ENCODE peak calls at places on chromosome 10, in five cellular contexts. V is right cardiac atrium, D is PC-3, A is IMR-90, F is body of pancreas. G is an unnamed sample.

GRCh38 chr10:101047961-101048892 is 13.6 kb upstream of the KAZALD1 start:
- DNase-seq in V (no peak), D (no peak), A (no peak), F (no peak), G (no peak)

GRCh38 chr10:91592282-91593020 is 40.4 kb downstream of the PPP1R3C start:
- DNase-seq in V (peak), D (no peak), A (no peak), F (peak), G (no peak)

GRCh38 chr10:106078796-106079576 is 1085.5 kb downstream of the SORCS1 start:
- DNase-seq in V (no peak), D (peak), A (no peak), F (no peak), G (no peak)

GRCh38 chr10:93435621-93436385 is 46.3 kb downstream of the MYOF start:
- DNase-seq in V (no peak), D (no peak), A (peak), F (no peak), G (no peak)

GRCh38 chr10:56508562-56508961 is 147.5 kb upstream of the ZWINT start:
- DNase-seq in V (no peak), D (no peak), A (no peak), F (no peak), G (no peak)

GRCh38 chr10:75512534-75512933 is 81.1 kb downstream of the LRMDA start:
- DNase-seq in V (peak), D (peak), A (no peak), F (peak), G (no peak)

GRCh38 chr10:35640951-35641429 is 1.1 kb downstream of the FZD8 start:
- DNase-seq in V (peak), D (peak), A (peak), F (peak), G (no peak)

GRCh38 chr10:16777473-16778370 is 39.5 kb downstream of the RSU1 start:
- DNase-seq in V (no peak), D (peak), A (peak), F (no peak), G (no peak)

GRCh38 chr10:128867119-128867518 is 599.9 kb upstream of the MGMT start:
- DNase-seq in V (no peak), D (no peak), A (no peak), F (no peak), G (no peak)

GRCh38 chr10:70952446-70952845 is 64.1 kb upstream of the PCBD1 start:
- DNase-seq in V (no peak), D (no peak), A (no peak), F (no peak), G (no peak)

GRCh38 chr10:93403741-93404354 is 78.3 kb downstream of the MYOF start:
- DNase-seq in V (no peak), D (no peak), A (no peak), F (no peak), G (no peak)

GRCh38 chr10:47259521-47259920 is 40.5 kb upstream of the GDF10 start:
- DNase-seq in V (no peak), D (no peak), A (no peak), F (no peak), G (no peak)

GRCh38 chr10:33695536-33695935 is 361.1 kb upstream of the NRP1 start:
- DNase-seq in V (no peak), D (no peak), A (no peak), F (no peak), G (no peak)

GRCh38 chr10:119686465-119687191 is 35.4 kb downstream of the BAG3 start:
- DNase-seq in V (peak), D (peak), A (peak), F (peak), G (peak)

GRCh38 chr10:12241810-12242529 is 46.0 kb downstream of the CDC123 start:
- DNase-seq in V (peak), D (no peak), A (peak), F (no peak), G (no peak)

GRCh38 chr10:43647576-43647975 is 1.1 kb downstream of the ZNF32 start:
- DNase-seq in V (no peak), D (no peak), A (no peak), F (no peak), G (no peak)

GRCh38 chr10:97128851-97129186 is 56.9 kb downstream of the SLIT1 start:
- DNase-seq in V (no peak), D (no peak), A (no peak), F (no peak), G (no peak)

GRCh38 chr10:96513686-96514551 is at the start of gene TLL2:
- DNase-seq in V (peak), D (peak), A (peak), F (peak), G (peak)

GRCh38 chr10:122140941-122141623 is 130.0 kb upstream of the BTBD16 start:
- DNase-seq in V (peak), D (peak), A (peak), F (peak), G (no peak)

GRCh38 chr10:99775850-99776249 is 6.6 kb upstream of the ABCC2 start:
- DNase-seq in V (no peak), D (peak), A (peak), F (no peak), G (no peak)

GRCh38 chr10:132574288-132574687 is 36.7 kb downstream of the INPP5A start:
- DNase-seq in V (no peak), D (no peak), A (no peak), F (no peak), G (no peak)

GRCh38 chr10:78925800-78926319 is 142.9 kb upstream of the ZMIZ1 start:
- DNase-seq in V (no peak), D (peak), A (peak), F (no peak), G (no peak)

GRCh38 chr10:73892314-73893080 is 18.1 kb upstream of the CAMK2G start:
- DNase-seq in V (no peak), D (peak), A (peak), F (no peak), G (no peak)

GRCh38 chr10:67839957-67840356 is 2.0 kb upstream of the DNAJC12 start:
- DNase-seq in V (no peak), D (peak), A (peak), F (no peak), G (no peak)

GRCh38 chr10:123147635-123148413 is at the start of gene HMX2:
- DNase-seq in V (no peak), D (no peak), A (no peak), F (no peak), G (no peak)

GRCh38 chr10:1625731-1626130 is 111.6 kb downstream of the ADARB2 start:
- DNase-seq in V (no peak), D (no peak), A (no peak), F (no peak), G (no peak)

GRCh38 chr10:58513189-58514101 is 773 bp downstream of the BICC1 start:
- DNase-seq in V (peak), D (peak), A (peak), F (peak), G (no peak)

GRCh38 chr10:21191512-21191911 is 294.4 kb upstream of the NEBL start:
- DNase-seq in V (no peak), D (peak), A (no peak), F (no peak), G (no peak)

GRCh38 chr10:96873756-96874467 is 41.8 kb downstream of the LCOR start:
- DNase-seq in V (no peak), D (no peak), A (no peak), F (no peak), G (no peak)

GRCh38 chr10:71911296-71911954 is 52.8 kb upstream of the CHST3 start:
- DNase-seq in V (no peak), D (no peak), A (peak), F (no peak), G (no peak)

GRCh38 chr10:132458595-132459251 is 61.7 kb downstream of the PWWP2B start:
- DNase-seq in V (peak), D (peak), A (no peak), F (peak), G (peak)

GRCh38 chr10:102117391-102118159 is 2.6 kb downstream of the LDB1 start:
- DNase-seq in V (peak), D (no peak), A (peak), F (peak), G (peak)

GRCh38 chr10:132417957-132418441 is 21.0 kb downstream of the PWWP2B start:
- DNase-seq in V (no peak), D (no peak), A (no peak), F (no peak), G (no peak)

GRCh38 chr10:7438196-7438986 is 27.6 kb upstream of the SFMBT2 start:
- DNase-seq in V (no peak), D (no peak), A (no peak), F (no peak), G (no peak)

DNA sequence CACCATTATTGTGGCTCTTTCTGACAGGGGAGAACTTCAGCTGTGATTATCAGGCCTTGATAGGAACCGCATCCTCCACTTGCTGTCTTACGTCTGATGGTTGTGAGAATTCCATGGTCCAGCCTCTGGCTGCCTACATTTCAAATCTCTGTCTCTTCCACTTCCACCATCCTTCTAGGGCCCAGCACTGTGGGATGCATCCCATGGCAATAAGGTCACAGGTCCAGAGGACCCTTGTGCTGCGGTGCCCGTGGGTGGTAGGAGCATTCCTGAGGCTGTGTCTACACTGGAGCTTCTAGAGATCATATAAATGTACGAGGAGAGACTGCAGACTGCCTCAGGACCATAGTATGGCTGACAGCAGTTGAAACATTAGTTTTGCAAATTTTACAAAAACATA is 11.7 kb downstream of the CALML3 start:
- DNase-seq in V (no peak), D (no peak), A (no peak), F (no peak), G (no peak)
- H3K27ac ChIP-seq in V (no peak), D (no peak), A (no peak), F (no peak), G (no peak)

GRCh38 chr10:52357986-52358385 is 43.9 kb downstream of the DKK1 start:
- DNase-seq in V (no peak), D (no peak), A (peak), F (no peak), G (no peak)
- H3K27ac ChIP-seq in V (no peak), D (no peak), A (no peak), F (no peak), G (no peak)

DNA sequence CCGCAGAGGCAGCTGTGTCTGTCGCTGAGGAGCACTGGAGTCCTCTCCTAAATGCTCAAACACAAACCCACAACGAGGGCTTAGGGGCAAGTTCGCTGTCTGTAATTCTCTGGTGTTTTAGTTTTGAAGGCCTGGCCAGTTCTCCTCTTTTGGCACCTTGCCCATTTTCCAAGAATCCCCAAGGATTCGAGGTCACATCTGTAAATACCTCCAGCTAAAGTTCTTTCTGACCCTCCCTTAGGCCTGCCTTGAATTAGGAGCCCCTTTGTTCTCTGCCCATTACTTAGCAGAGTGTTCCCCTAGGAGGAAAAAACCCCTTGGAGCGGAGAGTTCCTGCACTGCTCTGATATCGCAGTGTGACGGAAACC is 712 bp upstream of the PYROXD2 start:
- DNase-seq in V (no peak), D (no peak), A (no peak), F (no peak), G (no peak)
- H3K27ac ChIP-seq in V (peak), D (no peak), A (peak), F (peak), G (peak)

GRCh38 chr10:30028006-30028441 is 31.4 kb downstream of the JCAD start:
- DNase-seq in V (peak), D (no peak), A (no peak), F (peak), G (no peak)
- H3K27ac ChIP-seq in V (peak), D (no peak), A (no peak), F (peak), G (no peak)

GRCh38 chr10:30784896-30785605 is 155.5 kb upstream of the LYZL2 start:
- DNase-seq in V (peak), D (no peak), A (peak), F (peak), G (peak)

GRCh38 chr10:30783939-30784500 is 154.5 kb upstream of the LYZL2 start:
- DNase-seq in V (peak), D (peak), A (peak), F (peak), G (peak)

GRCh38 chr10:30782543-30783461 is 153.2 kb upstream of the LYZL2 start:
- DNase-seq in V (no peak), D (peak), A (peak), F (no peak), G (no peak)

GRCh38 chr10:30786131-30786530 is 156.6 kb upstream of the LYZL2 start:
- DNase-seq in V (no peak), D (peak), A (peak), F (no peak), G (no peak)

DNA sequence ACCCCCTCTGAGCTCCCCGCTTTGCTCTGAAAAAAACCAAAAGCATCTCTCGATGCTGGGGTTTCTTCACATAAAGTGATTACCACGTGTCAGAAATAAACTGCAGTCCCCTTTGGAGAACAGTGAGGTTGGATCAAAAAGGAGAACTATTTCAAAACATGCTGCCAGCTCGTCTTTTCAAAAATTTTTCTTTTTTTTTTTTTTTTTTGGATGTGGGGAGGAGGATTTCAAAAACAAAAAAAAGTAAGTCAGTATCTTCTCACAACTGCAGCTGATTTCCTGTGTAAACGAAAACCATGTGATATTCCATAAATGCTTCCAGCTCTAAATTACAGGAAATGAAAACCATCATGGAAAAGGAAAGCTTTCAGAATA is 155.0 kb upstream of the LYZL2 start:
- DNase-seq in V (no peak), D (no peak), A (peak), F (no peak), G (no peak)
- H3K27ac ChIP-seq in V (peak), D (no peak), A (peak), F (peak), G (peak)

GRCh38 chr10:103452714-103453230 is 602 bp upstream of the CALHM2 start:
- DNase-seq in V (no peak), D (no peak), A (no peak), F (no peak), G (no peak)
- H3K27ac ChIP-seq in V (peak), D (no peak), A (no peak), F (no peak), G (peak)

GRCh38 chr10:77837248-77837924 is 89.2 kb downstream of the DLG5 start:
- DNase-seq in V (no peak), D (peak), A (peak), F (no peak), G (no peak)
- H3K27ac ChIP-seq in V (no peak), D (no peak), A (no peak), F (no peak), G (no peak)

GRCh38 chr10:31132681-31133239 is 101.1 kb upstream of the ZNF438 start:
- DNase-seq in V (no peak), D (no peak), A (no peak), F (no peak), G (no peak)

GRCh38 chr10:31134303-31134928 is 102.8 kb upstream of the ZNF438 start:
- DNase-seq in V (no peak), D (peak), A (peak), F (peak), G (peak)

GRCh38 chr10:31136386-31136785 is 104.7 kb upstream of the ZNF438 start:
- DNase-seq in V (no peak), D (no peak), A (no peak), F (no peak), G (no peak)

GRCh38 chr10:31133251-31133627 is 101.6 kb upstream of the ZNF438 start:
- DNase-seq in V (no peak), D (no peak), A (no peak), F (no peak), G (no peak)

DNA sequence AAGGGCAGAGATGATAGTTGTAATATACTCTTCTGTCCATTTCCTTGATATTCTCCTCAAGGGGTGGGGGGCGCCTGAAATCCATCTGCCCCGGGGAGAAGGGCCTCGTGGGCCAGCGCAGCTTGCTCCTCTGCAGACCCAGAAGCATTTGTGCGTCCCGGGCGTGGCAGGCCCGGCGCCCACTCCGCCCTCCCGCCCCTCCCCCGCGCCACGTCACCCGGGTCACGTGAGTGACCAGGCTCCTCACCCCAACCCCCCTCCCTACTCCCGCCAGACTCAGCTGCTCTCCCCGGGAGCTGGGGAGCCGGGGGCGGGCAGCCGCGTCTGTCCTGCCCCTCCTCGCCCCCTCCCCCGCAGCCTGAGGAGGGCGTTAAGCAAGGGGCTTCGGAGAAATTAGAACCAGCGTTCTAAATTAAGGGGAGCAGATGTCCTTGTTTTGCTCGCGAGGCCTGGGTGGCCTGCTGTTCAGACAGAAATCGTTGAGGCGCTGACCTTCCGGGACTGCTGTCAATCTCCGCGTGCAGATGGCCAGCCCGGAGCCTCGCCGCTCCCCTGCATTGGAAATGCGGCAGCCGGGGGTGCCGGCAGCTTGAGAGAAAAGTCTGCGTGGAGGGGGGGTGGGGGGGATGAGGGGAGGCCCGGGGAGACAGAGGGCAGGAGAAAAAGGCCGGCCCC is 102.1 kb upstream of the ZNF438 start:
- DNase-seq in V (peak), D (no peak), A (peak), F (peak), G (peak)
- H3K27ac ChIP-seq in V (peak), D (no peak), A (peak), F (peak), G (peak)

DNA sequence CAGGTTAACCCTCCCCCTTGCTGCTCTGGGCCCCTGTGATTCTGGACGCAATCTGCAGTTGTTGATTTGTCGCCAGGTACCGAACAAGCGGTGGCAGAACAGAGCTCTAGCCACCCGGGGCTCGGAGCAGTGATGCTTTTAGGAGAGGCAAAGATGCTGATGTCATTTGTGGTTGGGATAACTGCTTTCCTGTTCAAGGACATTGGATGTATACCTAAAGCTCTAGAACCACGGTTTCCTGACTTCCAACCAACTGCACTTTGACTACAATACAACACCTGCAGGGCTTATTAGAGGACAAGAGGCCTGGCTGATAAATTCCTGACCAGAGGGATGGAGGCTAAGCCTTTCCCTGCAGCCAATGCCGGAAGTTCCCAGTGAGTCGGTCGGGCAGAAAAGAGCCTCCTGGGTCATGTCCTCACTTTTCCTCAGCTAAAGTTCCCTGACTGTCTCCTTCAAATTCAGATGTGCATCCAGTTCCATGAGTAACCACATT is 6.5 kb upstream of the RBM20 start:
- DNase-seq in V (peak), D (no peak), A (peak), F (no peak), G (no peak)
- H3K27ac ChIP-seq in V (peak), D (no peak), A (no peak), F (no peak), G (no peak)

DNA sequence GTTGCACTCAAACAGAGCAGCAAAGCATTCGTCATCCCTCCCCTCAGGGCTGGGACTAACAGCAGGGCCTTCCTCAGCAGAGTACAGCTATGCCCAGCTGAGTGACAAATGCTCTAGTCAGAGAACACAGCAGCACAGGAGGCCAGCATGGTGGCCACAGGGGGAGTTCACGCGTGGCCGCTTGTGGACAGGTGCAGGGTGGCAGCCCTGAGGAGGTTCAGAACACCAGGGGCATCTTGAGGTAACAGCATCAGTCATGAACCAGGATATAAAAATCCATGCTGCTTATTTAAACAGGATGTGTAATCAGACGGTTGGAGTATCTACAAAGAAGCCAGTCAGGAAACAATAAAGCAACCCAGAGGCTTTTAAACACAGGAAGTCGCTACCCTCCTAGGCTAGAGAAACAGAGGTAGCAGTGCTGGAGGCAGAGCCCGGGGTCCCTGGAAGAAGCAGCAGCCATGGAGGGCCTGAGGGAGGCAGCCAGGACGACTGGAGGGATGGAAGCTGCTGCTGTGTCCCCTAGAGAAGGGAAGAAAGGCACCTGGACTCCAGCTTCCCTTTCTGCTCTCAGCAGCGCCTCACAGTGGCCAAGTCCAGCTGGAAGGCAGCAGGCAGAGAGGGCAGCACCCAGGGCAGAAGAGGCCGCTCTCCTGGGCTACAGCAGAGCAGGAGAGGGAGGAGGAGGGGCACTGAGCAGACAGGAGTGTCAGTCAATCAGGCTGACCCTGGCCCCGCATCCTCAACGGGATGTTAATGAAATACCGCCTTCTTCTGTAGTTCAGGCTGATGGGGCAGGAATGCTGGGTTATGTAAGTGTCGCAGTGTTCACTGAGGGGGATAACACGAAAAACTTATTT is 70.8 kb upstream of the UCN3 start:
- DNase-seq in V (peak), D (peak), A (peak), F (peak), G (no peak)
- H3K27ac ChIP-seq in V (no peak), D (peak), A (no peak), F (no peak), G (no peak)

G was measured in substantia nigra.